ENCODE peak calls at places on chromosomes 4 and X, in six cellular contexts. W is MM.1S, Z is adrenal gland, X is OCI-LY7, C is GM13976, Y is bronchial epithelial cell. D is an unnamed sample.

GRCh38 chrX:133776072-133776471 is 209.3 kb downstream of the GPC3 start:
- DNase-seq in W (no peak), Z (peak), X (no peak), C (peak), Y (peak), D (peak)

GRCh38 chr4:84291984-84292383 is 207.1 kb downstream of the NKX6-1 start:
- DNase-seq in W (no peak), Z (no peak), X (no peak), C (no peak), Y (no peak), D (no peak)

GRCh38 chr4:136664988-136665387 is 867.3 kb downstream of the PCDH18 start:
- DNase-seq in W (no peak), Z (no peak), X (no peak), C (no peak), Y (peak), D (no peak)

GRCh38 chrX:111460612-111461011 is 48.6 kb upstream of the DCX start:
- DNase-seq in W (no peak), Z (no peak), X (no peak), C (no peak), Y (no peak), D (no peak)

GRCh38 chr4:114941522-114941921 is 171.9 kb downstream of the NDST4 start:
- DNase-seq in W (no peak), Z (no peak), X (no peak), C (no peak), Y (no peak), D (no peak)

GRCh38 chr4:38310446-38311043 is 350.3 kb downstream of the PTTG2 start:
- DNase-seq in W (peak), Z (no peak), X (no peak), C (peak), Y (no peak), D (peak)

GRCh38 chr4:32985256-32985655 is 2265.1 kb downstream of the PCDH7 start:
- DNase-seq in W (no peak), Z (no peak), X (no peak), C (no peak), Y (peak), D (no peak)

GRCh38 chr4:56874918-56875317 is 32.8 kb upstream of the REST start:
- DNase-seq in W (no peak), Z (no peak), X (no peak), C (no peak), Y (no peak), D (no peak)

GRCh38 chrX:18377802-18378201 is 23.3 kb upstream of the SCML2 start:
- DNase-seq in W (peak), Z (peak), X (peak), C (peak), Y (peak), D (peak)

GRCh38 chr4:77740480-77740879 is 78.7 kb downstream of the CNOT6L start:
- DNase-seq in W (no peak), Z (no peak), X (no peak), C (no peak), Y (no peak), D (no peak)

GRCh38 chr4:106594291-106594952 is 225.8 kb upstream of the GIMD1 start:
- DNase-seq in W (no peak), Z (no peak), X (no peak), C (no peak), Y (peak), D (no peak)

GRCh38 chrX:108001218-108001814 is 19.1 kb upstream of the TEX13B start:
- DNase-seq in W (peak), Z (no peak), X (peak), C (no peak), Y (peak), D (peak)

GRCh38 chr4:3816983-3817382 is 50.8 kb downstream of the ADRA2C start:
- DNase-seq in W (no peak), Z (no peak), X (no peak), C (no peak), Y (no peak), D (no peak)

GRCh38 chr4:8517946-8518345 is 62.2 kb upstream of the GPR78 start:
- DNase-seq in W (no peak), Z (no peak), X (no peak), C (no peak), Y (no peak), D (no peak)

GRCh38 chrX:94107981-94108380 is 434.0 kb downstream of the FAM133A start:
- DNase-seq in W (peak), Z (no peak), X (no peak), C (no peak), Y (no peak), D (no peak)
- TF ChIP-seq CTCF in W (peak), Z (no peak), X (peak), C (no peak), Y (no peak), D (no peak)

DNA sequence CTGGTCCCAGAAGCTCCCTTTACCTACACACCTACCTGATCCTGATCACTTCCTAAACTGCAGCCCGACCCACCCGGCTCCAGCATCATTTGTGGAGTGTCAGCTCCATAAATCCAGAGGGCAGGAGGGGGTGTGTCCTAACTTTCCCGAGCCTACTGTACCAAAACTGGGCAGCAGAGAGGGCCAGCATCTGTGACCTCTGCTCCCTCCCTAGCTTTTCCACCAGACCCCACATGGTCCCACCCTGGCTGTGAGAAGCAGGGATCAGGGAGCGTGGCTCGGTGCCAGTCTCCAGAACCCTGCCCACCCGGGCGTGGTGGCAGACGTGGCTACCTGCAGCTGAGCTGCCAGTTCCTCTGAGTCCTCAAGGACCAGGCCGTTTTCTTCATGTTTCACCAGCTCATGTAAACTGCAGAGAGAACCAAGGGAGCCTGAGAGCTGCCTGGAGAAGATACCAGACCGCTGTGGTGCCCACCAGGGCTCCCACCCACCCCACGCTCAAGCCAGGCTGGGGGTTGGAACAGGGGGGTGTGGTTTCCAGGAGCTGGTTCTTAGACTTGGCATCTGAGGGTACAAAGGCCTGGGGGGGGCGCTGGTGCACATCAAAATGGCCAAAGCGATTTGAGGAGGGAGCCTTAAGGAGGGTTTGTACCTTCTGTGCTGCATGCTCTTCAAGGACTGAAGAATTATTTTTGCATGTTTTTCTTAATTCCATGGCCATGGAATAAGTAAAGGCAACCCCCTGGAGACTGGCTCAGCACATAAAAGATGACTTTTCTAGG is 76.7 kb upstream of the DRD5 start:
- DNase-seq in W (no peak), Z (no peak), X (no peak), C (no peak), Y (no peak), D (no peak)
- TF ChIP-seq CTCF in W (no peak), Z (no peak), X (no peak), C (no peak), Y (no peak), D (no peak)

GRCh38 chr4:141703497-141703896 is 67.1 kb downstream of the IL15 start:
- DNase-seq in W (no peak), Z (no peak), X (no peak), C (no peak), Y (no peak), D (no peak)
- TF ChIP-seq CTCF in W (no peak), Z (no peak), X (no peak), C (no peak), Y (no peak), D (no peak)

DNA sequence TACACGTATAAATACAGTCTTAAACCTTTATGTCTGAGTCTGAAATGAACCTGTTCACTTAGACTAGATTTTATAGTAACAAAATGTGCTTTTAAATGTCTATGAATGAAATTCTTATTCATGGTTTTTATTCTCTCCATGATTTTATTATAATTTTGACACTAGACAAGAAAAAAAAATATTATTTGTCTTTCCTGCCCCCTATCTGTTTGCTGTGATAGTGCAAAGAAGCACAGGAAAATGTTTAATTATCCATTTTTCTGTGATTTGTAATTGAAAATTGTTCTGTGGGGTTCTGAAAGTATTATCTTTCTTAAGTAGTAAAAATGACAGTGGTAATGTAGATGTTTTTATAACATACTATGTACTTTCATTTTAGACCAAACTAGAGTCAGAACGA is 52.0 kb downstream of the INTS6L start:
- DNase-seq in W (no peak), Z (no peak), X (peak), C (no peak), Y (no peak), D (no peak)
- TF ChIP-seq CTCF in W (peak), Z (peak), X (peak), C (no peak), Y (no peak), D (no peak)

GRCh38 chr4:107734120-107734519 is 14.1 kb upstream of the PAPSS1 start:
- DNase-seq in W (no peak), Z (no peak), X (peak), C (no peak), Y (no peak), D (peak)
- TF ChIP-seq CTCF in W (peak), Z (no peak), X (peak), C (no peak), Y (peak), D (peak)

GRCh38 chr4:182193261-182193660 is 49.9 kb upstream of the TENM3 start:
- DNase-seq in W (no peak), Z (no peak), X (no peak), C (no peak), Y (no peak), D (no peak)
- TF ChIP-seq CTCF in W (no peak), Z (no peak), X (no peak), C (no peak), Y (no peak), D (no peak)

D was measured in GM12865.